ENCODE peak calls at places on chromosomes 5 and 9, in six cellular contexts. K is IMR-90, S is GM23248, L is fibroblast of lung, V is GM23338, B is H9. G is an unnamed sample.

GRCh38 chr5:78610163-78610583 is 38.4 kb downstream of the LHFPL2 start:
- DNase-seq in K (peak), L (peak), S (peak), B (no peak), V (no peak), G (no peak)

GRCh38 chr5:58016329-58016728 is 443.6 kb downstream of the PLK2 start:
- DNase-seq in V (no peak), S (peak), L (peak), K (peak), B (no peak), G (no peak)

GRCh38 chr5:91591076-91591475 is 208.0 kb upstream of the ARRDC3 start:
- DNase-seq in K (no peak), B (no peak), S (no peak), L (peak), V (peak), G (peak)

GRCh38 chr5:114055810-114056476 is 305.9 kb upstream of the KCNN2 start:
- DNase-seq in B (peak), S (no peak), K (peak), V (peak), L (peak), G (peak)

GRCh38 chr5:68456756-68457217 is 241.2 kb downstream of the PIK3R1 start:
- DNase-seq in B (no peak), K (peak), L (peak), V (no peak), S (peak), G (no peak)

GRCh38 chr5:177440211-177440989 is 6.2 kb upstream of the PRR7 start:
- DNase-seq in L (no peak), K (no peak), V (no peak), B (peak), S (no peak), G (no peak)

GRCh38 chr5:7501066-7501465 is 105.1 kb downstream of the ADCY2 start:
- DNase-seq in L (no peak), B (no peak), V (no peak), S (no peak), K (no peak), G (no peak)

GRCh38 chr5:123036391-123037103 is at the start of gene PPIC:
- DNase-seq in K (peak), B (peak), L (peak), S (peak), V (peak), G (peak)

GRCh38 chr5:82367930-82368329 is 89.8 kb upstream of the RPS23 start:
- DNase-seq in V (no peak), S (no peak), K (no peak), L (peak), B (no peak), G (no peak)

GRCh38 chr9:80707120-80707519 is 982.2 kb downstream of the TLE1 start:
- DNase-seq in V (no peak), B (no peak), S (no peak), K (peak), L (peak), G (no peak)

GRCh38 chr5:147303251-147303650 is 68.4 kb downstream of the STK32A start:
- DNase-seq in V (no peak), S (peak), L (peak), K (peak), B (no peak), G (no peak)

GRCh38 chr9:88937248-88937647 is 54.0 kb upstream of the S1PR3 start:
- DNase-seq in K (no peak), B (no peak), V (no peak), L (no peak), S (no peak), G (no peak)

GRCh38 chr5:87229780-87230179 is 37.9 kb upstream of the RASA1 start:
- DNase-seq in K (peak), B (no peak), L (peak), S (peak), V (no peak), G (no peak)

GRCh38 chr5:67773439-67773988 is 442.0 kb upstream of the PIK3R1 start:
- DNase-seq in L (peak), K (no peak), B (no peak), S (peak), V (no peak), G (peak)

GRCh38 chr9:14314929-14315753 is 1.2 kb upstream of the NFIB start:
- DNase-seq in L (peak), S (peak), K (peak), B (peak), V (peak), G (peak)

GRCh38 chr9:128969491-128969890 is 22.0 kb downstream of the NUP188 start:
- DNase-seq in S (peak), V (no peak), L (peak), B (no peak), K (peak), G (no peak)

GRCh38 chr9:16121593-16121992 is 568.8 kb downstream of the CCDC171 start:
- DNase-seq in L (peak), S (peak), B (no peak), V (no peak), K (peak), G (no peak)

GRCh38 chr9:16121168-16121567 is 568.3 kb downstream of the CCDC171 start:
- DNase-seq in L (no peak), V (no peak), K (no peak), B (no peak), S (no peak), G (no peak)

GRCh38 chr9:16119261-16119660 is 566.4 kb downstream of the CCDC171 start:
- DNase-seq in V (no peak), B (no peak), S (no peak), L (peak), K (no peak), G (no peak)

GRCh38 chr9:16119861-16120641 is 567.2 kb downstream of the CCDC171 start:
- DNase-seq in S (no peak), K (peak), V (peak), B (no peak), L (peak), G (no peak)

DNA sequence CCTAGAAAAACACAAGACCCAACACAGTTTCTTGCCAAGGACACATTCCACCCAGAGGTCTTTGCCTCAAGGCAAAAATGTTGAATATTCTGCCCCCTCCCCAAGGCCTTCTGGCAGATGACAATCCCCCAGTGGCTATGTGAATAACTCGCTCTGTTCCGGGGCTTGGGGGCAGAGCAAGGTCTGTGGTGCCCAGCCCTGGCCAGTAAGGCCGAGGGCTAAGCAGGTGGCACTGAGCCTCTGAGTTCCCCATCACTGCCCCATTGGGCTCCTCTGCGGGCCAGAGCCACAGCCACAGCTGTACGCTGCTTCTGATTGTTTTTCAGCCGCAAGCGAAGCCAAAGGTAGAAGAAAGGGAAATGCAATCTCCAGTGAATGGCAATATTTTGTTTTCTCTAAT is 567.9 kb downstream of the CCDC171 start:
- DNase-seq in S (no peak), B (no peak), V (no peak), L (no peak), K (no peak), G (no peak)
- H3K4me2 ChIP-seq in S (no peak), B (no peak), V (no peak), L (no peak), K (no peak), G (no peak)

DNA sequence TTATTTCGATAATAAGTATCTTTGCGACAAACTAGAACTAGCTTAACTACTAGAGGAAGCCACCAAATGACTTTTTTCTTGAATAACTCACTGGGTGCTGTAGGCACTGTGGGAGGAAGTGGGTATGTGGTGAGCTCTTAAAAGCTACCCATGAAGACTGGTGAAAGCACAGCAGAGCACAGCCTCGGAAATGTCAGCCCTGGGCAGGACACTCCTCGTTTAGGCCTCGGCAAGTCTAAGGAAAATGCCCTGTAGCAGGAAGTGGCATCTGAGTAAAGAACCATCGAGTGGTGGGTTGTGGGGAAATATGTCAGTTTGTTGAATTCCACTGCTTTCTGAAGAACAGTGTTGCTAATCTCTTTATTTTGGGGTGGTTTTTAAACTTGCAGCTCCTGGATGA is 44.0 kb upstream of the NCS1 start:
- DNase-seq in L (no peak), B (no peak), K (no peak), V (no peak), S (no peak), G (no peak)
- H3K4me2 ChIP-seq in L (no peak), B (no peak), K (no peak), V (no peak), S (no peak), G (no peak)

DNA sequence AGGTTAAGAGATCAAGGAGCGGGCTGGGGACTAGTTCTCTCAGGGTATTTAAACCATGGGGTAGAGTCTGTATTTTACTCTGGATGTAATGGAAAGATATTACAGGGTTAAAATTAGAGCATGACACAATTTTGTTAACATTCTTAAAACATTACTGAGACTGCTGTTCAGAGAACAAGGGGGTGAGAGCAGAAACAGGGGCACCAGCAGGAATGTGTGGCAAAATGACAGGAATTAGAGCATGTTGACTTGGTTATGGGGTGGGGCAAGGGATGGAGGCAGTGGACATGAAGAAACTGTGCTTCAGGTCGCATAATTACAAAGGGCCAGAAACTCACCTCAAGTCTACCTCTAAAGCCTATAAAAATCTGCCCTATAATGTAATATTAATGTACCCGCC is 75.0 kb downstream of the TMEM232 start:
- DNase-seq in V (no peak), S (peak), B (no peak), K (peak), L (peak), G (no peak)
- H3K4me2 ChIP-seq in V (no peak), S (peak), B (no peak), K (peak), L (peak), G (no peak)

GRCh38 chr5:9335269-9335668 is 210.6 kb downstream of the SEMA5A start:
- DNase-seq in B (no peak), L (peak), K (no peak), V (no peak), S (peak), G (no peak)
- H3K4me2 ChIP-seq in B (no peak), L (no peak), K (no peak), V (no peak), S (no peak), G (no peak)